ENCODE peak calls at places on chromosomes 2 and 18, in seven cellular contexts. Z, J, X, G, N, R and D are unnamed samples.

GRCh38 chr18:22166070-22166972 is 3.1 kb upstream of the GATA6 start:
- DNase-seq in J (peak), N (no peak), X (peak), R (no peak), Z (peak), G (no peak), D (no peak)

GRCh38 chr2:190571666-190572065 is 37.1 kb upstream of the NEMP2 start:
- DNase-seq in R (no peak), J (no peak), G (no peak), X (no peak), N (no peak), Z (no peak), D (no peak)

GRCh38 chr18:10352671-10353070 is 101.8 kb upstream of the APCDD1 start:
- DNase-seq in J (no peak), R (no peak), N (no peak), Z (no peak), G (no peak), X (no peak), D (no peak)

GRCh38 chr2:120227111-120227991 is 4.2 kb upstream of the TMEM185B start:
- DNase-seq in J (no peak), X (peak), R (no peak), Z (no peak), N (no peak), G (no peak), D (peak)

GRCh38 chr2:220147186-220147585 is 519.8 kb downstream of the SLC4A3 start:
- DNase-seq in Z (no peak), G (no peak), J (no peak), R (peak), N (no peak), X (no peak), D (no peak)

GRCh38 chr2:145524303-145524702 is 1004.4 kb upstream of the ZEB2 start:
- DNase-seq in G (no peak), R (no peak), X (no peak), Z (no peak), N (no peak), J (no peak), D (no peak)

GRCh38 chr2:24495451-24495850 is 4.4 kb downstream of the NCOA1 start:
- DNase-seq in J (no peak), R (no peak), G (no peak), Z (no peak), N (no peak), X (no peak), D (no peak)

GRCh38 chr18:23689031-23689615 is at the start of gene LAMA3:
- DNase-seq in N (no peak), R (peak), J (peak), G (peak), X (peak), Z (peak), D (no peak)

GRCh38 chr2:146587291-146587713 is 1257.5 kb upstream of the ACVR2A start:
- DNase-seq in Z (no peak), J (no peak), R (no peak), N (no peak), G (no peak), X (no peak), D (no peak)

GRCh38 chr2:96927420-96928171 is 57.7 kb upstream of the SEMA4C start:
- DNase-seq in X (peak), Z (peak), R (peak), N (peak), G (no peak), J (no peak), D (no peak)

GRCh38 chr2:234643407-234643806 is 146.5 kb upstream of the ARL4C start:
- DNase-seq in R (no peak), J (no peak), N (no peak), Z (no peak), G (no peak), X (no peak), D (no peak)

GRCh38 chr18:10530852-10531251 is 5.0 kb downstream of the NAPG start:
- DNase-seq in N (no peak), G (peak), X (no peak), J (no peak), R (no peak), Z (no peak), D (no peak)

GRCh38 chr2:113818382-113818951 is 62.0 kb upstream of the SLC35F5 start:
- DNase-seq in J (no peak), X (no peak), R (peak), N (peak), G (no peak), Z (peak), D (no peak)

GRCh38 chr2:28956415-28956826 is 24.7 kb upstream of the TOGARAM2 start:
- DNase-seq in Z (no peak), X (no peak), G (peak), J (no peak), N (no peak), R (peak), D (peak)